ENCODE peak calls at places on chromosome 16, in seven cellular contexts. U, O, H, G, F, Q and Z are unnamed samples.

GRCh38 chr16:77469639-77470038 is 34.8 kb upstream of the ADAMTS18 start:
- DNase-seq in U (no peak), O (no peak), H (no peak), G (no peak), F (no peak), Q (no peak), Z (no peak)

GRCh38 chr16:87416826-87417471 is 24.8 kb downstream of the MAP1LC3B start:
- DNase-seq in U (no peak), O (no peak), H (no peak), G (no peak), F (peak; percentile 15), Q (no peak), Z (peak; percentile 75)

GRCh38 chr16:87790278-87791023 is 24.7 kb upstream of the KLHDC4 start:
- DNase-seq in U (no peak), O (no peak), H (no peak), G (no peak), F (peak; percentile 83), Q (no peak), Z (no peak)

GRCh38 chr16:63998-64913 is 8.2 kb downstream of the RHBDF1 start:
- DNase-seq in U (no peak), O (peak; percentile 76), H (no peak), G (no peak), F (no peak), Q (no peak), Z (no peak)

GRCh38 chr16:69712914-69713581 is 13.3 kb downstream of the NQO1 start:
- DNase-seq in U (no peak), O (no peak), H (no peak), G (no peak), F (no peak), Q (no peak), Z (no peak)

GRCh38 chr16:87723224-87723619 is 42.6 kb downstream of the KLHDC4 start:
- DNase-seq in U (no peak), O (no peak), H (peak; percentile 71), G (no peak), F (no peak), Q (no peak), Z (peak; percentile 79)

GRCh38 chr16:80663078-80663477 is 122.3 kb downstream of the DYNLRB2 start:
- DNase-seq in U (no peak), O (no peak), H (no peak), G (no peak), F (no peak), Q (no peak), Z (no peak)

GRCh38 chr16:77172964-77173363 is 18.0 kb upstream of the MON1B start:
- DNase-seq in U (no peak), O (no peak), H (no peak), G (no peak), F (no peak), Q (no peak), Z (no peak)

GRCh38 chr16:4410335-4411075 is 5.9 kb downstream of the CORO7 start:
- DNase-seq in U (no peak), O (no peak), H (no peak), G (peak; percentile 51), F (no peak), Q (no peak), Z (peak; percentile 23)

GRCh38 chr16:85360323-85361277 is 248.3 kb upstream of the CIBAR2 start:
- DNase-seq in U (no peak), O (peak; percentile 89), H (no peak), G (peak; percentile 68), F (no peak), Q (no peak), Z (no peak)

GRCh38 chr16:69613283-69614154 is 47.8 kb downstream of the NFAT5 start:
- DNase-seq in U (no peak), O (no peak), H (no peak), G (no peak), F (no peak), Q (no peak), Z (peak; percentile 70)

GRCh38 chr16:75044800-75045361 is 46.1 kb downstream of the ZNRF1 start:
- DNase-seq in U (no peak), O (no peak), H (no peak), G (peak; percentile 70), F (no peak), Q (no peak), Z (peak; percentile 56)

GRCh38 chr16:87201777-87202176 is 115.4 kb downstream of the C16orf95 start:
- DNase-seq in U (no peak), O (no peak), H (no peak), G (no peak), F (no peak), Q (no peak), Z (no peak)

GRCh38 chr16:4053663-4054479 is 62.4 kb downstream of the ADCY9 start:
- DNase-seq in U (no peak), O (no peak), H (no peak), G (peak; percentile 71), F (no peak), Q (no peak), Z (peak; percentile 93)

GRCh38 chr16:47299587-47299986 is 155.8 kb upstream of the NETO2 start:
- DNase-seq in U (no peak), O (no peak), H (no peak), G (no peak), F (no peak), Q (no peak), Z (no peak)

GRCh38 chr16:2154533-2155090 is 970 bp upstream of the TRAF7 start:
- DNase-seq in U (no peak), O (no peak), H (no peak), G (no peak), F (no peak), Q (peak; percentile 1), Z (peak; percentile 45)
- H3K4me1 ChIP-seq in U (peaks cover 48% of the 10 kb centered on the region), O (peaks cover 81% of the 10 kb centered on the region), H (peaks cover 33% of the 10 kb centered on the region), G (peaks cover 85% of the 10 kb centered on the region), F (peaks cover 63% of the 10 kb centered on the region), Q (peaks cover 42% of the 10 kb centered on the region), Z (peaks cover 35% of the 10 kb centered on the region)

GRCh38 chr16:27243725-27244362 is 24.7 kb downstream of the NSMCE1 start:
- DNase-seq in U (no peak), O (no peak), H (no peak), G (peak; percentile 23), F (no peak), Q (no peak), Z (no peak)

GRCh38 chr16:27242398-27242797 is 26.2 kb downstream of the NSMCE1 start:
- DNase-seq in U (no peak), O (no peak), H (no peak), G (no peak), F (no peak), Q (no peak), Z (no peak)

GRCh38 chr16:27245276-27246231 is 23.0 kb downstream of the NSMCE1 start:
- DNase-seq in U (no peak), O (no peak), H (no peak), G (peak; percentile 44), F (peak; percentile 65), Q (no peak), Z (peak; percentile 93)

GRCh38 chr16:27242868-27243590 is 25.5 kb downstream of the NSMCE1 start:
- DNase-seq in U (no peak), O (no peak), H (peak; percentile 61), G (peak; percentile 66), F (peak; percentile 35), Q (peak; percentile 33), Z (peak; percentile 87)

GRCh38 chr16:27244363-27244755 is 24.2 kb downstream of the NSMCE1 start:
- DNase-seq in U (no peak), O (no peak), H (no peak), G (peak; percentile 35), F (no peak), Q (no peak), Z (no peak)
- H3K4me1 ChIP-seq in U (peaks cover 10% of the 10 kb centered on the region), O (peaks cover 51% of the 10 kb centered on the region), H (peaks cover 28% of the 10 kb centered on the region), G (peaks cover 61% of the 10 kb centered on the region), F (peaks cover 43% of the 10 kb centered on the region), Q (peaks cover 10% of the 10 kb centered on the region), Z (peaks cover 52% of the 10 kb centered on the region)

DNA sequence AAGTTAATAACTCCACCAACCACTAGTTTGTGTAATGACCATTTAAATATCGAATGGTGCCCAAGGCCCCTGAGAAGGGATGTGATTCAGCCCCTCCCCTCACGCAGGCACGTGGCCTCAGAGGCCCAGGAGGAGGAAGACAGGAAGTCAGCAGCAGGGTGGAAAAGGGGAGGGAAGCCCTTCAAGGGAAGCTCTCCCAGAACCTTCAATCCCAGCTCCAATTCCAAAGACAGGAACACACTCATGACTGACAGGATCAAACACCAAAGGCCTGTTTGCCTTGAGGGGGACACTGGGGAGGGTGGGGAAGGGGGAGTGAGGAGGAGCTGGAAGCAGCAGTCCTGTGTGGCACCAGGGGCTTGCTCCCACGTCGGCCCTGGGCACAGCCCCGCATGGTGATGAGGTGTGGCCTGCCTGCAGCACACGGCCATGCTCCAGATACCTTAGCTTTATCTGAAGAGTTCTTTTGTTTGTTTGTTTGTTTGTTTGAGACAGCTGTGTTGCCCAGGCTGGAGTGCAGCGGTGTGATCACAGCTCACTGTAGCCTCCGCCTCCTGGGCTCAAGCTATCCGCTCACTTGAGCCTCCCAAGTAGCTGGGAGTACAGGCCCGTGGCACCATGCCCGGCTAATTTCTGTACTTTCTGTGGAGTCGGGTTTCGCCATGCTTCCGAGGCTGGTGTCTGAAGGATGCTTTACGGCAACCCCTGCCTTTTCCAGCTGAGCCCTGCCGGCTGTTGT is 105.0 kb downstream of the ZNF778 start:
- DNase-seq in U (no peak), O (peak; percentile 67), H (peak; percentile 42), G (peak; percentile 82), F (peak; percentile 70), Q (peak; percentile 87), Z (peak; percentile 91)
- H3K4me1 ChIP-seq in U (peaks cover 40% of the 10 kb centered on the region), O (peaks cover 82% of the 10 kb centered on the region), H (peaks cover 76% of the 10 kb centered on the region), G (peaks cover 90% of the 10 kb centered on the region), F (peaks cover 97% of the 10 kb centered on the region), Q (peaks cover 59% of the 10 kb centered on the region), Z (peaks cover 86% of the 10 kb centered on the region)

GRCh38 chr16:51359141-51359960 is 208.3 kb upstream of the SALL1 start:
- DNase-seq in U (peak; percentile 88), O (no peak), H (no peak), G (no peak), F (no peak), Q (peak; percentile 68), Z (peak; percentile 6)
- H3K4me1 ChIP-seq in U (peaks cover 18% of the 10 kb centered on the region), O (no peaks in the 10 kb centered on the region), H (no peaks in the 10 kb centered on the region), G (no peaks in the 10 kb centered on the region), F (no peaks in the 10 kb centered on the region), Q (peaks cover 31% of the 10 kb centered on the region), Z (no peaks in the 10 kb centered on the region)

DNA sequence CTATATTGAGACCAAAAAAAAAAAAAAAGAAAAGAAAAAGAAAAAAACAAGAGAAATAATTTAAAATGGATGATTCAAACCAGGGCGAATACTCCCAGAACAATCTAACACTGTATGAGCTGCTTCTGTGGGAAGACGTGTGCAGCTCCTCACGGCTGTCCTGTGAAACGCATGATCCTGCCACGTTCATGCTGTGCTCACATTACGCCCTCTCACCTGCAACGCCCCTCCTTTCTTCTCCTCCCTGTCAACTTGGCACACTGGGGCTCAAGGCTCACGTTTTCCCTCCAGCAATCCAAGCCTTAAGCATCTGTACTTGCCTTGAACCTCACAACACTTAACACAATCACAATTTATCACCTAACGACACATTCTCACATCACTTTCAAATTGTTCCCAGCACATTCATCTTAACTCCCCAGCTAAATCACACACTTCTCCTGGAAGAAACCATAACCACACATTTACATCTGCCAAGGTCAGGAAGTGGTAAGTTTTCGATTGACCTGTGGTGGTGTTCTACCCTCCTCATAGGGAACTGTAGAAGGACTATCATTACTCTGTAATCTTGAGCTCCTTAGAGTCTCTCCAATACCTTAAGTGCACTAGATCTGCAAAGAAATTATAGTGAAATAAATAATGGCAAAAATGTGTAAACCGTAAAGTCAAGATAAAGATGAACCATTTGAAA is 29.1 kb downstream of the MBTPS1 start:
- DNase-seq in U (no peak), O (no peak), H (no peak), G (no peak), F (no peak), Q (no peak), Z (no peak)
- H3K4me1 ChIP-seq in U (no peaks in the 10 kb centered on the region), O (no peaks in the 10 kb centered on the region), H (no peaks in the 10 kb centered on the region), G (no peaks in the 10 kb centered on the region), F (no peaks in the 10 kb centered on the region), Q (no peaks in the 10 kb centered on the region), Z (no peaks in the 10 kb centered on the region)

GRCh38 chr16:20844588-20844987 is 38.3 kb downstream of the REXO5 start:
- DNase-seq in U (no peak), O (no peak), H (no peak), G (no peak), F (no peak), Q (no peak), Z (no peak)
- H3K4me1 ChIP-seq in U (no peaks in the 10 kb centered on the region), O (no peaks in the 10 kb centered on the region), H (no peaks in the 10 kb centered on the region), G (peaks cover 8% of the 10 kb centered on the region), F (no peaks in the 10 kb centered on the region), Q (no peaks in the 10 kb centered on the region), Z (peaks cover 2% of the 10 kb centered on the region)